ENCODE peak calls at places on chromosome 1, in four cellular contexts. One of them, this sample, is unnamed.

GRCh38 chr1:1198423-1199140 is 7.8 kb downstream of the TNFRSF18 start:
- DNase-seq in HTR-8/SVneo: no peak
- DNase-seq in activated T-cell treated with anti-CD3 and anti-CD28 coated beads, Interleukin-2, amount 50 U/mL, for 24 hours: no peak
- DNase-seq in IMR-90: no peak
- DNase-seq in this sample: no peak

GRCh38 chr1:119075614-119076013 is 64.8 kb downstream of the WARS2 start:
- DNase-seq in HTR-8/SVneo: no peak
- DNase-seq in activated T-cell treated with anti-CD3 and anti-CD28 coated beads, Interleukin-2, amount 50 U/mL, for 24 hours: no peak
- DNase-seq in IMR-90: peak
- DNase-seq in this sample: no peak

GRCh38 chr1:60343736-60344135 is 270.2 kb upstream of the C1orf87 start:
- DNase-seq in HTR-8/SVneo: no peak
- DNase-seq in activated T-cell treated with anti-CD3 and anti-CD28 coated beads, Interleukin-2, amount 50 U/mL, for 24 hours: no peak
- DNase-seq in IMR-90: no peak
- DNase-seq in this sample: no peak

GRCh38 chr1:9439074-9439761 is 100.0 kb upstream of the SLC25A33 start:
- DNase-seq in HTR-8/SVneo: no peak
- DNase-seq in activated T-cell treated with anti-CD3 and anti-CD28 coated beads, Interleukin-2, amount 50 U/mL, for 24 hours: no peak
- DNase-seq in IMR-90: no peak
- DNase-seq in this sample: no peak

GRCh38 chr1:60833173-60833572 is 249.2 kb upstream of the NFIA start:
- DNase-seq in HTR-8/SVneo: no peak
- DNase-seq in activated T-cell treated with anti-CD3 and anti-CD28 coated beads, Interleukin-2, amount 50 U/mL, for 24 hours: no peak
- DNase-seq in IMR-90: no peak
- DNase-seq in this sample: no peak

GRCh38 chr1:63827411-63828321 is 53.8 kb downstream of the ROR1 start:
- DNase-seq in HTR-8/SVneo: no peak
- DNase-seq in activated T-cell treated with anti-CD3 and anti-CD28 coated beads, Interleukin-2, amount 50 U/mL, for 24 hours: no peak
- DNase-seq in IMR-90: peak
- DNase-seq in this sample: no peak

GRCh38 chr1:40965531-40965930 is 14.0 kb upstream of the CTPS1 start:
- DNase-seq in HTR-8/SVneo: no peak
- DNase-seq in activated T-cell treated with anti-CD3 and anti-CD28 coated beads, Interleukin-2, amount 50 U/mL, for 24 hours: no peak
- DNase-seq in IMR-90: no peak
- DNase-seq in this sample: no peak

GRCh38 chr1:55854911-55855310 is 639.7 kb upstream of the USP24 start:
- DNase-seq in HTR-8/SVneo: no peak
- DNase-seq in activated T-cell treated with anti-CD3 and anti-CD28 coated beads, Interleukin-2, amount 50 U/mL, for 24 hours: no peak
- DNase-seq in IMR-90: peak
- DNase-seq in this sample: no peak

GRCh38 chr1:169676001-169676400 is 35.4 kb downstream of the SELL start:
- DNase-seq in HTR-8/SVneo: no peak
- DNase-seq in activated T-cell treated with anti-CD3 and anti-CD28 coated beads, Interleukin-2, amount 50 U/mL, for 24 hours: no peak
- DNase-seq in IMR-90: peak
- DNase-seq in this sample: no peak

GRCh38 chr1:40338745-40339419 is 21.8 kb upstream of the COL9A2 start:
- DNase-seq in HTR-8/SVneo: peak
- DNase-seq in activated T-cell treated with anti-CD3 and anti-CD28 coated beads, Interleukin-2, amount 50 U/mL, for 24 hours: peak
- DNase-seq in IMR-90: peak
- DNase-seq in this sample: peak

GRCh38 chr1:39720094-39720999 is 18.3 kb upstream of the PPIE start:
- DNase-seq in HTR-8/SVneo: peak
- DNase-seq in activated T-cell treated with anti-CD3 and anti-CD28 coated beads, Interleukin-2, amount 50 U/mL, for 24 hours: no peak
- DNase-seq in IMR-90: peak
- DNase-seq in this sample: peak

GRCh38 chr1:86155807-86156561 is 588 bp downstream of the COL24A1 start:
- DNase-seq in HTR-8/SVneo: no peak
- DNase-seq in activated T-cell treated with anti-CD3 and anti-CD28 coated beads, Interleukin-2, amount 50 U/mL, for 24 hours: peak
- DNase-seq in IMR-90: peak
- DNase-seq in this sample: no peak

GRCh38 chr1:206672011-206672688 is 12.6 kb upstream of the MAPKAPK2 start:
- DNase-seq in HTR-8/SVneo: no peak
- DNase-seq in activated T-cell treated with anti-CD3 and anti-CD28 coated beads, Interleukin-2, amount 50 U/mL, for 24 hours: no peak
- DNase-seq in IMR-90: no peak
- DNase-seq in this sample: no peak

GRCh38 chr1:209187589-209187988 is 395.9 kb upstream of the CAMK1G start:
- DNase-seq in HTR-8/SVneo: no peak
- DNase-seq in activated T-cell treated with anti-CD3 and anti-CD28 coated beads, Interleukin-2, amount 50 U/mL, for 24 hours: no peak
- DNase-seq in IMR-90: no peak
- DNase-seq in this sample: no peak

GRCh38 chr1:205316179-205316578 is 5.4 kb downstream of the NUAK2 start:
- DNase-seq in HTR-8/SVneo: no peak
- DNase-seq in activated T-cell treated with anti-CD3 and anti-CD28 coated beads, Interleukin-2, amount 50 U/mL, for 24 hours: no peak
- DNase-seq in IMR-90: no peak
- DNase-seq in this sample: no peak

GRCh38 chr1:167499657-167500056 is 18.7 kb downstream of the CD247 start:
- DNase-seq in HTR-8/SVneo: no peak
- DNase-seq in activated T-cell treated with anti-CD3 and anti-CD28 coated beads, Interleukin-2, amount 50 U/mL, for 24 hours: peak
- DNase-seq in IMR-90: no peak
- DNase-seq in this sample: peak

GRCh38 chr1:112618721-112619517 is at the start of gene ST7L:
- DNase-seq in HTR-8/SVneo: peak
- DNase-seq in activated T-cell treated with anti-CD3 and anti-CD28 coated beads, Interleukin-2, amount 50 U/mL, for 24 hours: peak
- DNase-seq in IMR-90: peak
- DNase-seq in this sample: peak

GRCh38 chr1:10265027-10265426 is 54.7 kb downstream of the KIF1B start:
- DNase-seq in HTR-8/SVneo: no peak
- DNase-seq in activated T-cell treated with anti-CD3 and anti-CD28 coated beads, Interleukin-2, amount 50 U/mL, for 24 hours: no peak
- DNase-seq in IMR-90: no peak
- DNase-seq in this sample: no peak

GRCh38 chr1:93556291-93556690 is 108.4 kb downstream of the FNBP1L start:
- DNase-seq in HTR-8/SVneo: no peak
- DNase-seq in activated T-cell treated with anti-CD3 and anti-CD28 coated beads, Interleukin-2, amount 50 U/mL, for 24 hours: no peak
- DNase-seq in IMR-90: no peak
- DNase-seq in this sample: no peak

GRCh38 chr1:10818262-10819197 is 22.1 kb upstream of the CASZ1 start:
- DNase-seq in HTR-8/SVneo: no peak
- DNase-seq in activated T-cell treated with anti-CD3 and anti-CD28 coated beads, Interleukin-2, amount 50 U/mL, for 24 hours: no peak
- DNase-seq in IMR-90: no peak
- DNase-seq in this sample: no peak

GRCh38 chr1:201495447-201496295 is 11.3 kb downstream of the CSRP1 start:
- DNase-seq in HTR-8/SVneo: no peak
- DNase-seq in activated T-cell treated with anti-CD3 and anti-CD28 coated beads, Interleukin-2, amount 50 U/mL, for 24 hours: no peak
- DNase-seq in IMR-90: peak
- DNase-seq in this sample: no peak

GRCh38 chr1:48007044-48007443 is 9.9 kb upstream of the TRABD2B start:
- DNase-seq in HTR-8/SVneo: no peak
- DNase-seq in activated T-cell treated with anti-CD3 and anti-CD28 coated beads, Interleukin-2, amount 50 U/mL, for 24 hours: no peak
- DNase-seq in IMR-90: peak
- DNase-seq in this sample: no peak

This sample was measured in activated CD8-positive, alpha-beta memory T cell treated with anti-CD3 and anti-CD28 coated beads for 24 hours.